ENCODE peak calls at places on chromosomes 5 and 9, in nine cellular contexts. P is gastrocnemius medialis, U is cardiac muscle cell, F is upper lobe of right lung, E is sigmoid colon, A is psoas muscle, M is body of pancreas, R is neural progenitor cell, S is adrenal gland. B is an unnamed sample.
A peak's percentile ranks its signal among the peaks of the same experiment; 100 is the strongest.

GRCh38 chr5:142506756-142507155 is 179.1 kb downstream of the FGF1 start:
- DNase-seq in R (no peak), F (no peak), M (no peak), E (no peak), P (no peak), U (no peak), A (no peak), S (no peak), B (no peak)

GRCh38 chr9:114348261-114348905 is 18.7 kb downstream of the ORM2 start:
- DNase-seq in F (no peak), S (no peak), U (no peak), P (no peak), R (no peak), A (no peak), E (no peak), M (no peak), B (no peak)

GRCh38 chr5:93621340-93621872 is 38.4 kb downstream of the NR2F1 start:
- DNase-seq in M (peak; percentile 82), E (peak; percentile 89), P (no peak), R (peak; percentile 83), U (peak; percentile 81), S (peak; percentile 83), F (peak; percentile 89), A (peak; percentile 79), B (no peak)

GRCh38 chr5:114435220-114435481 is 73.3 kb downstream of the KCNN2 start:
- DNase-seq in S (no peak), R (no peak), U (no peak), E (no peak), A (no peak), F (no peak), M (no peak), P (no peak), B (no peak)

GRCh38 chr5:131264453-131265200 is 774 bp downstream of the CDC42SE2 start:
- DNase-seq in R (peak; percentile 75), S (peak; percentile 39), M (peak; percentile 48), P (peak; percentile 14), F (peak; percentile 71), E (peak; percentile 63), U (peak; percentile 43), A (peak; percentile 20), B (no peak)

GRCh38 chr9:101706261-101706798 is 32.1 kb downstream of the GRIN3A start:
- DNase-seq in U (no peak), F (no peak), E (no peak), S (no peak), R (no peak), P (no peak), A (no peak), M (no peak), B (no peak)

GRCh38 chr9:116499986-116500871 is 186.9 kb upstream of the TRIM32 start:
- DNase-seq in R (peak; percentile 80), F (no peak), S (no peak), A (no peak), P (no peak), E (no peak), M (no peak), U (peak; percentile 81), B (no peak)

GRCh38 chr5:59093329-59093728 is 510.5 kb downstream of the RAB3C start:
- DNase-seq in M (no peak), U (peak; percentile 62), A (no peak), R (no peak), E (no peak), P (no peak), S (no peak), F (no peak), B (no peak)

GRCh38 chr5:73213566-73213998 is 40.6 kb downstream of the TMEM174 start:
- DNase-seq in U (peak; percentile 77), F (no peak), A (no peak), M (peak; percentile 18), P (no peak), R (no peak), S (no peak), E (no peak), B (no peak)

GRCh38 chr5:136205061-136205702 is 12.2 kb upstream of the SMIM32 start:
- DNase-seq in R (no peak), S (no peak), P (no peak), U (no peak), F (peak; percentile 17), E (no peak), A (no peak), M (no peak), B (no peak)

GRCh38 chr9:34454571-34455065 is 3.8 kb downstream of the FAM219A start:
- DNase-seq in R (no peak), E (no peak), F (no peak), P (no peak), M (no peak), U (peak; percentile 55), S (no peak), A (peak; percentile 56), B (peak; percentile 66)

GRCh38 chr9:119722384-119722783 is 353.1 kb upstream of the BRINP1 start:
- DNase-seq in U (no peak), S (no peak), F (no peak), E (no peak), R (no peak), M (no peak), P (no peak), A (no peak), B (no peak)

GRCh38 chr5:1473746-1474145 is 28.5 kb upstream of the SLC6A3 start:
- DNase-seq in R (no peak), U (no peak), M (no peak), A (no peak), E (peak; percentile 49), F (no peak), S (no peak), P (no peak), B (no peak)

GRCh38 chr9:109440797-109441287 is 57.3 kb downstream of the PTPN3 start:
- DNase-seq in F (no peak), R (peak; percentile 79), A (no peak), M (peak; percentile 72), S (peak; percentile 69), P (no peak), E (no peak), U (peak; percentile 90), B (peak; percentile 65)

GRCh38 chr5:72619251-72619650 is 112.0 kb upstream of the ZNF366 start:
- DNase-seq in R (no peak), S (no peak), A (no peak), F (no peak), P (no peak), E (no peak), M (no peak), U (no peak), B (no peak)

DNA sequence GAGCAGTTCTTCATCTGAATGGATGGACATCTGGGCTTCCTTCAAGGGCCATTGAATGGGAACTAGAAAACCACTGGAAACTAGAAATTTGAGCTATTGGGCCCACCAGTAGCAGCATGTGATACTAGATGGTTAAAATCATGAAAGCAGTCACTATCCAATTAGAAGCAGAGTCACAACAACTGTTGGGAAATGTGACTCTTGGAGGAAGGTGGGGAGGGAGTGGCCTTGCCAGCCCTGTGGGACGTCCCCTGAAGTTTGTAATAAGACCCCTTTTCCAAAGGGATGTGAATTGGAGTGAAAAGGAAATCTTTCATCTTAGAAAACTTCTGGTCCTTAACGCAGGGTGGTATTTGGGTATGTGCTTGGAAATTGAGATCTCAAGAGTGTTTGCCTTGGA is 5.6 kb downstream of the RAB24 start:
- DNase-seq in P (no peak), F (no peak), M (no peak), U (no peak), A (no peak), S (no peak), R (no peak), E (no peak), B (no peak)
- H3K4me1 ChIP-seq in P (peaks cover 24% of the 10 kb centered on the region), F (peaks cover 49% of the 10 kb centered on the region), M (peaks cover 39% of the 10 kb centered on the region), U (no peaks in the 10 kb centered on the region), A (peaks cover 26% of the 10 kb centered on the region), S (peaks cover 37% of the 10 kb centered on the region), R (no peaks in the 10 kb centered on the region), E (peaks cover 34% of the 10 kb centered on the region), B (no peaks in the 10 kb centered on the region)

GRCh38 chr9:98935064-98935463 is 8.6 kb upstream of the COL15A1 start:
- DNase-seq in F (no peak), E (no peak), M (no peak), A (no peak), R (no peak), S (no peak), U (no peak), P (no peak), B (no peak)
- H3K4me3 ChIP-seq in F (no peak overlapping the region), E (no peak overlapping the region), M (no peak overlapping the region), A (no peak overlapping the region), R (no peak overlapping the region), S (no peak overlapping the region), U (no peak overlapping the region), P (no peak overlapping the region), B (no peak overlapping the region)

DNA sequence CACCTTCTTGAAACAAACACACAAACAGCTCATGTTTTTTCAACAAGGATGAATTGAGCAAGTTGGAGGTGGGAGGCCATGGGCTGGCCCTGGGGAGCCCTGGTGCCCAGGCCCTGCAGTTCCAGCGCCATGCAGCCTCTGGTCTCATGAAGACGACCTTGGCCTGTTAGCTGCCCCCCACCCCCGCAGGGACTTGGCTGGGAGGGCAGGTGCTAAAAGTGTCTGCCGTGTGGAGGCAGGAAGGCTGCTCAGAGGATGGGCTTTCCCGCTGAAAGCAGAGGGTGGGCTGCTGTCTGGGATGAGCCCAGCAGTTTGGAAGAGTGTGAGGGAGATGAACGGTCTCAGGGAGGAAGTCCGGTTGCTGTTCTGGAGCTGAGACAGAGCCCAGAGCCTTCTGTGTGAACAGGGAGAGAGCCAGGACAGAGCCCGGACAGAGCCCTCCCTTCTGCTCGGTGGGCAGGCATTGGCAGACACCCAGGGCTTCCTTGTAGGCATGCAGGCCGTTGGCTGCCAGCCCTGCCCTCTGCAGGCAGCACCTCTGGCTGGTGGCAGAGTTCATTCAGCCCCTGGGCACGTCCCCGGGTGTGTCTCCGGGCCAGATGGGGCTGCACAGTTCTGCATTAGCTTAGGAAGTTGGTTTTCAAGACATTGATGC is 18.7 kb downstream of the ROPN1L start:
- DNase-seq in R (no peak), U (peak; percentile 30), F (no peak), P (no peak), A (no peak), M (peak; percentile 76), E (peak; percentile 72), S (peak; percentile 27), B (no peak)
- H3K4me1 ChIP-seq in R (peaks cover 8% of the 10 kb centered on the region), U (no peaks in the 10 kb centered on the region), F (peaks cover 13% of the 10 kb centered on the region), P (no peaks in the 10 kb centered on the region), A (peaks cover 4% of the 10 kb centered on the region), M (peaks cover 6% of the 10 kb centered on the region), E (no peaks in the 10 kb centered on the region), S (no peaks in the 10 kb centered on the region), B (no peaks in the 10 kb centered on the region)

DNA sequence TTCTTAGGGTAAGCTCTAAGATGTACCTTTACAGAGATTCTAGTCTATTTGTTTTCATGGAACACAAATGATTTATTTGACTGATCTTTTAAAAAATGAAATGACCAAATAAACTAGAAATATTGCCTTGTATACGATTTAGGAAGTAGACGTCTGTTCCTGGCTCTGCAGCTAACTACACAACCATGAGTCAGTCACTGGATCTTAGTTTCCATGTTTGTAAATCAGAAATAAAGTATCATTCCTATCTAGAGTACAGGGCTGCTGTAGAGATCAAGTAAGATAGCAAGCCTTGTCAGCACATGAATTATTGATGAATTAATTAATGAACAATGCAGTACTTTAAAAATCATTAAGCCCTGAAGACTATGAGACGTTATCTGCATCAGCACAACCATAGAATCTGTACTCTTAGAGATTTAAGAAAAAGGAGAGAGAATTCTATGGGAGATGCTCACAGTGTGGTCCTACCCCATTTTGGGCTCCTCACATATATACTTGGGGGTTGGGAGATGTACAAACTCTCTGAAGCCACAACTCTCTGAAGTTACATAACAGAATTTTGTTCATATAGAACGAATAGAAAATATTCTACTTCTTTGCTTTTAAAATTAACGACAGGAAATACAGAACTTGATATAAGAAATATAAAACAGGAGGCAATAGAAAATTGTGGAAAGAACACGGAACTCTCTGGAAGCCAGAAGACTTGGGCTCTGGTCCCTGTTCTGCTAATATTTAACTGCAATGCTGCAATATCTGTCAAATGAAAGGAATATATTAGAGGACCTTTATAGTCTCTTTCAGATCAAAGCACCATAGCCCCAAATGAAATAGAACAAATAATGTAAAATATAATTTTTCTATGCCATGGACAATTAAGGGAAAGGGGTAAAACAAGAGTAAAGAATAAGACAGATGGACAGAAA is 48.4 kb upstream of the HNRNPA0 start:
- DNase-seq in M (no peak), S (no peak), E (no peak), R (no peak), A (no peak), U (no peak), F (no peak), P (no peak), B (no peak)
- H3K4me3 ChIP-seq in M (no peak overlapping the region), S (peak overlapping the region; percentile 39), E (no peak overlapping the region), R (no peak overlapping the region), A (peak overlapping the region; percentile 24), U (no peak overlapping the region), F (no peak overlapping the region), P (no peak overlapping the region), B (peak overlapping the region; percentile 46)

B was measured in right atrium auricular region.